ENCODE peak calls at places on chromosome 17, in four cellular contexts. One of them, this sample, is unnamed.

GRCh38 chr17:3890082-3890892 is 2.6 kb downstream of the CAMKK1 start:
- DNase-seq in activated effector memory CD4-positive, alpha-beta T cell treated with anti-CD3 and anti-CD28 coated beads, Interleukin-2, amount 50 U/mL, for 16 hours: peak; percentile 67
- DNase-seq in kidney tubule cell: peak; percentile 95
- DNase-seq in stimulated activated CD4-positive, alpha-beta T cell treated with anti-CD3 and anti-CD28 coated beads, TNF-alpha, amount 100 ng/mL, for 48 hours: no peak
- DNase-seq in this sample: no peak

GRCh38 chr17:8904686-8905085 is 37.2 kb upstream of the PIK3R6 start:
- DNase-seq in activated effector memory CD4-positive, alpha-beta T cell treated with anti-CD3 and anti-CD28 coated beads, Interleukin-2, amount 50 U/mL, for 16 hours: peak; percentile 38
- DNase-seq in kidney tubule cell: no peak
- DNase-seq in stimulated activated CD4-positive, alpha-beta T cell treated with anti-CD3 and anti-CD28 coated beads, TNF-alpha, amount 100 ng/mL, for 48 hours: no peak
- DNase-seq in this sample: no peak

GRCh38 chr17:2049333-2050245 is 5.3 kb upstream of the HIC1 start:
- DNase-seq in activated effector memory CD4-positive, alpha-beta T cell treated with anti-CD3 and anti-CD28 coated beads, Interleukin-2, amount 50 U/mL, for 16 hours: peak; percentile 97
- DNase-seq in kidney tubule cell: peak; percentile 84
- DNase-seq in stimulated activated CD4-positive, alpha-beta T cell treated with anti-CD3 and anti-CD28 coated beads, TNF-alpha, amount 100 ng/mL, for 48 hours: no peak
- DNase-seq in this sample: peak; percentile 90

GRCh38 chr17:45145035-45145389 is 3.3 kb upstream of the HEXIM1 start:
- DNase-seq in activated effector memory CD4-positive, alpha-beta T cell treated with anti-CD3 and anti-CD28 coated beads, Interleukin-2, amount 50 U/mL, for 16 hours: no peak
- DNase-seq in kidney tubule cell: no peak
- DNase-seq in stimulated activated CD4-positive, alpha-beta T cell treated with anti-CD3 and anti-CD28 coated beads, TNF-alpha, amount 100 ng/mL, for 48 hours: no peak
- DNase-seq in this sample: no peak

GRCh38 chr17:17141860-17142552 is 64.1 kb downstream of the PLD6 start:
- DNase-seq in activated effector memory CD4-positive, alpha-beta T cell treated with anti-CD3 and anti-CD28 coated beads, Interleukin-2, amount 50 U/mL, for 16 hours: peak; percentile 82
- DNase-seq in kidney tubule cell: peak; percentile 36
- DNase-seq in stimulated activated CD4-positive, alpha-beta T cell treated with anti-CD3 and anti-CD28 coated beads, TNF-alpha, amount 100 ng/mL, for 48 hours: peak; percentile 21
- DNase-seq in this sample: peak; percentile 58

GRCh38 chr17:30236807-30237206 is 1.3 kb upstream of the SLC6A4 start:
- DNase-seq in activated effector memory CD4-positive, alpha-beta T cell treated with anti-CD3 and anti-CD28 coated beads, Interleukin-2, amount 50 U/mL, for 16 hours: no peak
- DNase-seq in kidney tubule cell: peak; percentile 60
- DNase-seq in stimulated activated CD4-positive, alpha-beta T cell treated with anti-CD3 and anti-CD28 coated beads, TNF-alpha, amount 100 ng/mL, for 48 hours: no peak
- DNase-seq in this sample: peak; percentile 73

GRCh38 chr17:57875109-57876022 is 25.5 kb upstream of the MRPS23 start:
- DNase-seq in activated effector memory CD4-positive, alpha-beta T cell treated with anti-CD3 and anti-CD28 coated beads, Interleukin-2, amount 50 U/mL, for 16 hours: no peak
- DNase-seq in kidney tubule cell: peak; percentile 98
- DNase-seq in stimulated activated CD4-positive, alpha-beta T cell treated with anti-CD3 and anti-CD28 coated beads, TNF-alpha, amount 100 ng/mL, for 48 hours: no peak
- DNase-seq in this sample: no peak

GRCh38 chr17:10616502-10617119 is 40.5 kb downstream of the MYH3 start:
- DNase-seq in activated effector memory CD4-positive, alpha-beta T cell treated with anti-CD3 and anti-CD28 coated beads, Interleukin-2, amount 50 U/mL, for 16 hours: peak; percentile 90
- DNase-seq in kidney tubule cell: peak; percentile 78
- DNase-seq in stimulated activated CD4-positive, alpha-beta T cell treated with anti-CD3 and anti-CD28 coated beads, TNF-alpha, amount 100 ng/mL, for 48 hours: peak; percentile 63
- DNase-seq in this sample: peak; percentile 78

GRCh38 chr17:17032131-17032692 is 10.0 kb upstream of the MPRIP start:
- DNase-seq in activated effector memory CD4-positive, alpha-beta T cell treated with anti-CD3 and anti-CD28 coated beads, Interleukin-2, amount 50 U/mL, for 16 hours: no peak
- DNase-seq in kidney tubule cell: peak; percentile 80
- DNase-seq in stimulated activated CD4-positive, alpha-beta T cell treated with anti-CD3 and anti-CD28 coated beads, TNF-alpha, amount 100 ng/mL, for 48 hours: no peak
- DNase-seq in this sample: no peak

GRCh38 chr17:75566456-75567233 is 21.0 kb upstream of the MYO15B start:
- DNase-seq in activated effector memory CD4-positive, alpha-beta T cell treated with anti-CD3 and anti-CD28 coated beads, Interleukin-2, amount 50 U/mL, for 16 hours: no peak
- DNase-seq in kidney tubule cell: peak; percentile 39
- DNase-seq in stimulated activated CD4-positive, alpha-beta T cell treated with anti-CD3 and anti-CD28 coated beads, TNF-alpha, amount 100 ng/mL, for 48 hours: no peak
- DNase-seq in this sample: no peak

GRCh38 chr17:47423406-47424295 is 99.9 kb downstream of the EFCAB13 start:
- DNase-seq in activated effector memory CD4-positive, alpha-beta T cell treated with anti-CD3 and anti-CD28 coated beads, Interleukin-2, amount 50 U/mL, for 16 hours: no peak
- DNase-seq in kidney tubule cell: peak; percentile 22
- DNase-seq in stimulated activated CD4-positive, alpha-beta T cell treated with anti-CD3 and anti-CD28 coated beads, TNF-alpha, amount 100 ng/mL, for 48 hours: no peak
- DNase-seq in this sample: peak; percentile 41

GRCh38 chr17:19327039-19327776 is 35.3 kb downstream of the B9D1 start:
- DNase-seq in activated effector memory CD4-positive, alpha-beta T cell treated with anti-CD3 and anti-CD28 coated beads, Interleukin-2, amount 50 U/mL, for 16 hours: peak; percentile 25
- DNase-seq in kidney tubule cell: peak; percentile 90
- DNase-seq in stimulated activated CD4-positive, alpha-beta T cell treated with anti-CD3 and anti-CD28 coated beads, TNF-alpha, amount 100 ng/mL, for 48 hours: no peak
- DNase-seq in this sample: no peak

GRCh38 chr17:72572604-72573491 is 452.0 kb downstream of the SOX9 start:
- DNase-seq in activated effector memory CD4-positive, alpha-beta T cell treated with anti-CD3 and anti-CD28 coated beads, Interleukin-2, amount 50 U/mL, for 16 hours: no peak
- DNase-seq in kidney tubule cell: peak; percentile 32
- DNase-seq in stimulated activated CD4-positive, alpha-beta T cell treated with anti-CD3 and anti-CD28 coated beads, TNF-alpha, amount 100 ng/mL, for 48 hours: no peak
- DNase-seq in this sample: no peak

This sample was measured in GM10248.